ENCODE peak calls at places on chromosomes 12 and 14, in five cellular contexts. R is HepG2, W is K562, L is HCT116, D is GM12878. O is an unnamed sample.

GRCh38 chr12:69966839-69967238 is 141.8 kb downstream of the MYRFL start:
- DNase-seq in R (no peak), W (no peak), L (peak; percentile 18), D (no peak), O (no peak)

GRCh38 chr14:101228949-101229541 is 325.5 kb upstream of the RTL1 start:
- DNase-seq in R (no peak), W (no peak), L (no peak), D (no peak), O (peak; percentile 71)

GRCh38 chr14:68961781-68962584 is 17.1 kb downstream of the ACTN1 start:
- DNase-seq in R (no peak), W (no peak), L (no peak), D (no peak), O (peak; percentile 60)

GRCh38 chr12:127270193-127270592 is 996.8 kb upstream of the TMEM132C start:
- DNase-seq in R (no peak), W (no peak), L (no peak), D (no peak), O (no peak)

GRCh38 chr12:88388566-88389269 is 191.6 kb downstream of the KITLG start:
- DNase-seq in R (no peak), W (no peak), L (no peak), D (peak; percentile 59), O (no peak)

GRCh38 chr12:49093746-49094103 is 876 bp downstream of the DHH start:
- DNase-seq in R (no peak), W (peak; percentile 21), L (no peak), D (no peak), O (peak; percentile 58)

GRCh38 chr12:67697443-67697842 is 48.9 kb downstream of the DYRK2 start:
- DNase-seq in R (no peak), W (no peak), L (no peak), D (no peak), O (no peak)

GRCh38 chr14:47256968-47257367 is 418.4 kb downstream of the MDGA2 start:
- DNase-seq in R (no peak), W (no peak), L (no peak), D (no peak), O (no peak)

GRCh38 chr14:61753631-61754030 is 8.6 kb upstream of the SNAPC1 start:
- DNase-seq in R (peak; percentile 12), W (peak; percentile 50), L (no peak), D (no peak), O (no peak)

GRCh38 chr12:115632323-115632722 is 645.2 kb downstream of the MED13L start:
- DNase-seq in R (no peak), W (no peak), L (no peak), D (no peak), O (no peak)

GRCh38 chr12:84840356-84840755 is 72.2 kb downstream of the SLC6A15 start:
- DNase-seq in R (no peak), W (no peak), L (no peak), D (no peak), O (no peak)

GRCh38 chr14:20686386-20687143 is 2.0 kb upstream of the ANG start:
- DNase-seq in R (peak; percentile 98), W (no peak), L (no peak), D (no peak), O (no peak)

GRCh38 chr12:103667129-103667528 is 80.1 kb downstream of the STAB2 start:
- DNase-seq in R (no peak), W (no peak), L (no peak), D (no peak), O (no peak)

GRCh38 chr12:104600790-104601739 is 144.3 kb downstream of the CHST11 start:
- DNase-seq in R (no peak), W (peak; percentile 83), L (no peak), D (no peak), O (no peak)

GRCh38 chr14:96989293-96989692 is 192.1 kb downstream of the VRK1 start:
- DNase-seq in R (no peak), W (no peak), L (no peak), D (no peak), O (no peak)

GRCh38 chr12:124646385-124647230 is 79.2 kb upstream of the NCOR2 start:
- DNase-seq in R (no peak), W (no peak), L (no peak), D (peak; percentile 5), O (no peak)

GRCh38 chr12:49969027-49969426 is 3.7 kb upstream of the AQP6 start:
- DNase-seq in R (no peak), W (no peak), L (no peak), D (no peak), O (peak; percentile 6)

GRCh38 chr12:30013051-30013450 is 229.3 kb upstream of the TMTC1 start:
- DNase-seq in R (no peak), W (no peak), L (no peak), D (no peak), O (no peak)

GRCh38 chr12:89494411-89495231 is 30.0 kb downstream of the GALNT4 start:
- DNase-seq in R (no peak), W (peak; percentile 39), L (no peak), D (no peak), O (no peak)

GRCh38 chr12:80553316-80553715 is 109.3 kb downstream of the PTPRQ start:
- DNase-seq in R (no peak), W (no peak), L (peak; percentile 61), D (no peak), O (no peak)

GRCh38 chr12:104524026-104524425 is 67.3 kb downstream of the CHST11 start:
- DNase-seq in R (no peak), W (no peak), L (no peak), D (no peak), O (no peak)

GRCh38 chr12:1093166-1093751 is 102.2 kb downstream of the ERC1 start:
- DNase-seq in R (peak; percentile 71), W (peak; percentile 57), L (peak; percentile 53), D (no peak), O (peak; percentile 54)

GRCh38 chr12:7042847-7043246 is 17.7 kb upstream of the C1S start:
- DNase-seq in R (peak; percentile 34), W (peak; percentile 64), L (peak; percentile 56), D (no peak), O (peak; percentile 41)

GRCh38 chr12:64965920-64966319 is 141.5 kb downstream of the TBC1D30 start:
- DNase-seq in R (no peak), W (no peak), L (no peak), D (no peak), O (no peak)
- TF ChIP-seq YY1 in R (no peak), W (no peak), L (no peak), D (no peak), O (no peak)

GRCh38 chr12:4214912-4215861 is 58.4 kb upstream of the CCND2 start:
- DNase-seq in R (no peak), W (peak; percentile 60), L (no peak), D (peak; percentile 89), O (no peak)
- TF ChIP-seq POLR2AphosphoS5 in R (no peak), W (no peak), L (no peak), D (peak; percentile 80), O (no peak)

DNA sequence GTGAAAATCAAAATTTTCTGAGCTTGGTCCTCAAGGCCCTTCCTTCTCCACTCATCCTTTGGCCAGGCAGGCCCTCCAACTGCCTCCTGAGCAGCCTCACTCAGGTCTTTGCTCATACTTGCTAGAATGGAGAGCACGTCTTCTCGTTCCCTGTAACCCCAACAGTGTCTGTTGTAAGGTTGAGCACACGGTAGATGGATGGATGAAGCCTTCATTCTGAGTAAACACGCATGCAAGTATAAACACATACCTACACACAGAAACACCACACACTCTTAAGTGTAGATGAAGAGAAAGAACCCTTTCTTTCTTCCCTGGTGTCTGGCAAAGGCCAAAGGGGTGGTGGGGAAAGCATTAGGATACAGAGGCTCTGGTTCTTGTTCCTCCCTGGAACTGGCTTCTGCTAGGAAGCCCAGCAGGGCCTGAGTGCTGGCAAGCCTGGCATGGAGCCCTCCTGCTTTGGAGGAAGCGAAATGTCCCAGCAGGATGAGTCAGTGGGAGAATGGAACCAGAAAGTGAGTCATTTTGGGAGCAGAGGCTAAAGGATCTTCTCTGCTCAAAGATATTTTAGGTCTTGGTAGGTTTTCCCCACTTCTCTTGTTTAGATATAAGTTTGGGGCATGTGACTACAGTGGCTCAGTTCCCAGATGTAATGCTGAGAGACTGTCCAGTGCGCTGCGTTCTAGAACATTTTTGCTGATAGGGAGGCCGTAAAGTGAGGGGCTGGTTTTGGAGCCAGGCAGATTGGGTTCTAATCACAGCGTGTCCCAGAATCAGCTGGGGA is 127.4 kb downstream of the CACNA1C start:
- DNase-seq in R (no peak), W (no peak), L (peak; percentile 29), D (no peak), O (no peak)
- TF ChIP-seq YY1 in R (no peak), W (no peak), L (peak; percentile 7), D (no peak), O (no peak)

GRCh38 chr12:122106891-122107660 is 28.5 kb downstream of the MLXIP start:
- DNase-seq in R (no peak), W (no peak), L (no peak), D (no peak), O (no peak)
- TF ChIP-seq POLR2AphosphoS5 in R (no peak), W (no peak), L (no peak), D (no peak), O (no peak)

GRCh38 chr12:53627919-53628318 is 1.7 kb upstream of the ATF7 start:
- DNase-seq in R (no peak), W (no peak), L (no peak), D (no peak), O (no peak)

GRCh38 chr12:53625946-53626701 is at the start of gene ATF7:
- DNase-seq in R (peak; percentile 92), W (peak; percentile 98), L (peak; percentile 97), D (peak; percentile 96), O (peak; percentile 93)

GRCh38 chr12:53624956-53625355 is 1.2 kb downstream of the ATF7 start:
- DNase-seq in R (no peak), W (peak; percentile 23), L (no peak), D (no peak), O (no peak)

GRCh38 chr12:53625373-53625945 is 723 bp downstream of the ATF7 start:
- DNase-seq in R (no peak), W (peak; percentile 11), L (no peak), D (no peak), O (no peak)

GRCh38 chr12:53626702-53627169 is 554 bp upstream of the ATF7 start:
- DNase-seq in R (no peak), W (peak; percentile 23), L (no peak), D (no peak), O (no peak)
- TF ChIP-seq YY1 in R (no peak), W (no peak), L (no peak), D (no peak), O (no peak)

GRCh38 chr14:84496677-84497076 is 1033.3 kb upstream of the FLRT2 start:
- DNase-seq in R (no peak), W (no peak), L (no peak), D (no peak), O (no peak)
- TF ChIP-seq POLR2AphosphoS5 in R (no peak), W (no peak), L (no peak), D (no peak), O (no peak)

O was measured in SK-N-SH.